ENCODE peak calls at places on chromosomes 5 and 9, in four cellular contexts. N is iPS DF 6.9, I is NCI-H2029 treated with DMSO at 0.1 percent for 48 hours, O is GM04503. G is an unnamed sample.
A peak's percentile ranks its signal among the peaks of the same experiment; 100 is the strongest.

GRCh38 chr9:126471084-126471611 is 142.6 kb upstream of the LMX1B start:
- DNase-seq in N (no peak), I (no peak), O (peak; percentile 15), G (no peak)

GRCh38 chr9:3490957-3491356 is 34.8 kb downstream of the RFX3 start:
- DNase-seq in N (no peak), I (no peak), O (no peak), G (no peak)

GRCh38 chr9:130298663-130299279 is 33.2 kb downstream of the HMCN2 start:
- DNase-seq in N (peak; percentile 41), I (no peak), O (no peak), G (no peak)

GRCh38 chr9:5688109-5688508 is 59.2 kb downstream of the RIC1 start:
- DNase-seq in N (no peak), I (peak; percentile 2), O (no peak), G (peak; percentile 51)

GRCh38 chr5:10563940-10564837 is at the start of gene ANKRD33B:
- DNase-seq in N (no peak), I (no peak), O (no peak), G (no peak)

GRCh38 chr5:174410716-174411512 is 313.5 kb upstream of the MSX2 start:
- DNase-seq in N (no peak), I (no peak), O (no peak), G (no peak)

GRCh38 chr5:109200221-109200620 is 209.6 kb downstream of the PJA2 start:
- DNase-seq in N (no peak), I (no peak), O (no peak), G (no peak)

GRCh38 chr5:121199238-121199999 is 652.3 kb upstream of the FTMT start:
- DNase-seq in N (no peak), I (no peak), O (peak; percentile 13), G (peak; percentile 24)

GRCh38 chr5:633521-633955 is 21.4 kb downstream of the CEP72 start:
- DNase-seq in N (no peak), I (no peak), O (no peak), G (no peak)

GRCh38 chr5:150412319-150413175 is at the start of gene CD74:
- DNase-seq in N (no peak), I (no peak), O (no peak), G (no peak)

GRCh38 chr5:170267431-170268152 is 30.0 kb downstream of the LCP2 start:
- DNase-seq in N (peak; percentile 79), I (peak; percentile 34), O (no peak), G (peak; percentile 50)

GRCh38 chr5:43050384-43050783 is 10.3 kb upstream of the ANXA2R start:
- DNase-seq in N (no peak), I (no peak), O (no peak), G (no peak)

GRCh38 chr9:125949721-125950465 is 202.7 kb downstream of the PBX3 start:
- DNase-seq in N (no peak), I (no peak), O (no peak), G (no peak)

GRCh38 chr5:108763222-108763864 is 15.6 kb downstream of the FER start:
- DNase-seq in N (no peak), I (no peak), O (no peak), G (no peak)

GRCh38 chr5:157241483-157241882 is 24.4 kb upstream of the CYFIP2 start:
- DNase-seq in N (no peak), I (no peak), O (no peak), G (no peak)

GRCh38 chr9:126822873-126823272 is 18.0 kb downstream of the ZBTB43 start:
- DNase-seq in N (no peak), I (no peak), O (no peak), G (no peak)

GRCh38 chr9:100324594-100325200 is 28.0 kb downstream of the TEX10 start:
- DNase-seq in N (no peak), I (no peak), O (no peak), G (no peak)

GRCh38 chr5:386432-387341 is 56.3 kb upstream of the EXOC3 start:
- DNase-seq in N (no peak), I (no peak), O (no peak), G (no peak)

GRCh38 chr5:72107874-72108199 is 562 bp downstream of the MAP1B start:
- DNase-seq in N (no peak), I (peak; percentile 43), O (no peak), G (no peak)

GRCh38 chr5:54742417-54742889 is 224.9 kb downstream of the SNX18 start:
- DNase-seq in N (no peak), I (no peak), O (no peak), G (no peak)

GRCh38 chr5:149700347-149700746 is 29.8 kb upstream of the PPARGC1B start:
- DNase-seq in N (no peak), I (no peak), O (no peak), G (no peak)

GRCh38 chr5:92353107-92354030 is 970.3 kb upstream of the ARRDC3 start:
- DNase-seq in N (no peak), I (no peak), O (peak; percentile 67), G (no peak)

GRCh38 chr5:421901-422300 is 21.1 kb upstream of the EXOC3 start:
- DNase-seq in N (no peak), I (no peak), O (no peak), G (no peak)

GRCh38 chr9:34515959-34516358 is 6.8 kb downstream of the ENHO start:
- DNase-seq in N (no peak), I (no peak), O (no peak), G (no peak)

GRCh38 chr5:170752257-170753215 is 31.0 kb upstream of the GABRP start:
- DNase-seq in N (no peak), I (peak; percentile 28), O (no peak), G (no peak)

GRCh38 chr5:179138568-179138925 is 78.4 kb downstream of the ZNF354C start:
- DNase-seq in N (no peak), I (no peak), O (no peak), G (no peak)

GRCh38 chr5:52920929-52921328 is 68.2 kb upstream of the ITGA2 start:
- DNase-seq in N (no peak), I (no peak), O (no peak), G (no peak)

GRCh38 chr5:73748510-73749410 is 122.8 kb downstream of the ARHGEF28 start:
- DNase-seq in N (no peak), I (peak; percentile 49), O (peak; percentile 34), G (peak; percentile 45)

GRCh38 chr5:1974501-1975405 is 92.0 kb upstream of the IRX4 start:
- DNase-seq in N (no peak), I (no peak), O (no peak), G (no peak)

GRCh38 chr9:3768286-3768685 is 242.5 kb upstream of the RFX3 start:
- DNase-seq in N (no peak), I (no peak), O (peak; percentile 49), G (no peak)

GRCh38 chr5:154756203-154756870 is 1.2 kb downstream of the LARP1 start:
- DNase-seq in N (no peak), I (no peak), O (no peak), G (no peak)

GRCh38 chr5:50958852-50959457 is 292.5 kb downstream of the PARP8 start:
- DNase-seq in N (no peak), I (peak; percentile 29), O (no peak), G (peak; percentile 10)